ENCODE peak calls at places on chromosomes 11 and 22, in five cellular contexts. U, Q, J, V and H are unnamed samples.

GRCh38 chr11:34501500-34501899 is 12.1 kb downstream of the ELF5 start:
- DNase-seq in U (peak; percentile 94), Q (peak; percentile 75), J (no peak), V (no peak), H (no peak)

GRCh38 chr11:65479184-65480145 is 19.4 kb upstream of the MALAT1 start:
- DNase-seq in U (peak; percentile 86), Q (peak; percentile 85), J (no peak), V (no peak), H (no peak)

GRCh38 chr11:122784325-122785155 is 53.8 kb upstream of the CRTAM start:
- DNase-seq in U (peak; percentile 80), Q (no peak), J (peak; percentile 55), V (no peak), H (no peak)

GRCh38 chr22:42967933-42968332 is 47.0 kb downstream of the PACSIN2 start:
- DNase-seq in U (no peak), Q (no peak), J (no peak), V (no peak), H (no peak)

GRCh38 chr22:20777420-20778177 is 3.7 kb downstream of the SERPIND1 start:
- DNase-seq in U (peak; percentile 44), Q (peak; percentile 64), J (no peak), V (no peak), H (no peak)

GRCh38 chr22:26903030-26903856 is 245.9 kb downstream of the MIAT start:
- DNase-seq in U (peak; percentile 39), Q (no peak), J (no peak), V (no peak), H (no peak)

GRCh38 chr11:36024716-36025115 is 80.9 kb downstream of the LDLRAD3 start:
- DNase-seq in U (no peak), Q (no peak), J (no peak), V (no peak), H (no peak)

GRCh38 chr11:95088946-95089619 is 563 bp upstream of the ENDOD1 start:
- DNase-seq in U (no peak), Q (peak; percentile 49), J (no peak), V (no peak), H (peak; percentile 64)

GRCh38 chr11:65429069-65429681 is 6.6 kb downstream of the NEAT1 start:
- DNase-seq in U (peak; percentile 70), Q (peak; percentile 64), J (no peak), V (peak; percentile 32), H (peak; percentile 63)

GRCh38 chr11:26583550-26583949 is 11.5 kb upstream of the MUC15 start:
- DNase-seq in U (peak; percentile 1), Q (no peak), J (no peak), V (no peak), H (no peak)

GRCh38 chr11:134332189-134332631 is 422 bp downstream of the GLB1L2 start:
- DNase-seq in U (no peak), Q (peak; percentile 9), J (no peak), V (peak; percentile 34), H (no peak)

GRCh38 chr22:24845036-24845918 is 39.3 kb downstream of the SGSM1 start:
- DNase-seq in U (no peak), Q (no peak), J (no peak), V (no peak), H (no peak)